ENCODE peak calls at places on chromosomes 3 and 15, in eight cellular contexts. B is tibial artery; N is CD8-positive, alpha-beta memory T cell; A is GM12878; P is naive thymus-derived CD4-positive, alpha-beta T cell; I is cardiac muscle cell; C is mesenchymal stem cell; Q is IMR-90. O is an unnamed sample. For H3K36me3 and H3K4me1, the result is how much of the 10 kb centered on the place peaks cover.

GRCh38 chr3:187291001-187291511 is 481 bp downstream of the MASP1 start:
- DNase-seq in P (no peak), N (no peak), Q (peak), A (no peak), B (no peak), C (peak), I (peak), O (no peak)

GRCh38 chr15:82135645-82136044 is 89.8 kb upstream of the MEX3B start:
- DNase-seq in I (no peak), C (no peak), P (no peak), B (no peak), N (no peak), Q (peak), A (no peak), O (no peak)

GRCh38 chr3:8629151-8630021 is 15.2 kb downstream of the SSUH2 start:
- DNase-seq in P (no peak), A (peak), B (peak), C (peak), Q (peak), N (peak), I (no peak), O (peak)

GRCh38 chr15:64586974-64587373 is 126.6 kb downstream of the ZNF609 start:
- DNase-seq in B (no peak), Q (no peak), N (no peak), I (no peak), P (no peak), C (no peak), A (no peak), O (no peak)

GRCh38 chr3:12663311-12663935 is 494 bp downstream of the RAF1 start:
- DNase-seq in P (peak), Q (no peak), B (peak), C (no peak), A (no peak), I (peak), N (peak), O (no peak)

GRCh38 chr3:195882002-195882441 is 26.3 kb downstream of the TNK2 start:
- DNase-seq in Q (no peak), I (no peak), N (no peak), P (no peak), B (no peak), A (no peak), C (no peak), O (no peak)

GRCh38 chr15:39720721-39721611 is 61.7 kb downstream of the FSIP1 start:
- DNase-seq in B (no peak), P (no peak), I (no peak), Q (peak), C (peak), N (no peak), A (no peak), O (peak)

GRCh38 chr3:163159306-163159705 is 1662.7 kb downstream of the OTOL1 start:
- DNase-seq in Q (no peak), C (no peak), B (no peak), I (no peak), N (no peak), A (no peak), P (no peak), O (no peak)

GRCh38 chr3:136899622-136900158 is 37.7 kb downstream of the NCK1 start:
- DNase-seq in A (no peak), N (no peak), Q (peak), I (no peak), C (peak), B (no peak), P (no peak), O (peak)

GRCh38 chr3:42071720-42072582 is 19.2 kb upstream of the TRAK1 start:
- DNase-seq in A (no peak), P (no peak), C (peak), Q (peak), B (peak), I (peak), N (no peak), O (peak)

GRCh38 chr15:68186671-68187397 is 18.3 kb downstream of the CALML4 start:
- DNase-seq in B (no peak), A (no peak), I (no peak), C (no peak), P (no peak), Q (peak), N (no peak), O (no peak)

GRCh38 chr15:68158046-68158628 is 47.0 kb downstream of the CALML4 start:
- DNase-seq in B (no peak), A (no peak), P (no peak), I (peak), C (peak), N (no peak), Q (peak), O (no peak)

GRCh38 chr15:96335429-96335807 is 4.9 kb downstream of the NR2F2 start:
- DNase-seq in B (no peak), I (no peak), Q (no peak), N (no peak), P (no peak), C (peak), A (no peak), O (no peak)

GRCh38 chr3:117903226-117903625 is 1131.4 kb downstream of the IGSF11 start:
- DNase-seq in P (no peak), C (no peak), N (no peak), I (no peak), Q (peak), A (no peak), B (no peak), O (no peak)

GRCh38 chr3:188489639-188490405 is 335.9 kb downstream of the LPP start:
- DNase-seq in A (no peak), C (peak), B (no peak), P (no peak), I (no peak), Q (peak), N (no peak), O (no peak)

GRCh38 chr15:33975023-33975565 is 6.8 kb downstream of the CHRM5 start:
- DNase-seq in I (no peak), C (no peak), B (no peak), N (no peak), A (no peak), P (no peak), Q (no peak), O (no peak)

GRCh38 chr3:137572931-137573330 is 191.2 kb upstream of the SOX14 start:
- DNase-seq in Q (no peak), P (no peak), N (no peak), B (no peak), I (no peak), C (no peak), A (no peak), O (no peak)

GRCh38 chr15:99467861-99468460 is 97.8 kb upstream of the MEF2A start:
- DNase-seq in B (no peak), I (no peak), P (no peak), N (no peak), A (no peak), C (no peak), Q (peak), O (no peak)

GRCh38 chr3:82274897-82275296 is 513.5 kb upstream of the GBE1 start:
- DNase-seq in P (no peak), A (no peak), N (no peak), B (no peak), C (no peak), Q (no peak), I (no peak), O (no peak)

GRCh38 chr3:55620361-55621025 is 133.4 kb upstream of the WNT5A start:
- DNase-seq in P (no peak), I (no peak), B (no peak), Q (peak), N (no peak), A (peak), C (peak), O (peak)

GRCh38 chr3:53238881-53239280 is 16.9 kb downstream of the TKT start:
- DNase-seq in Q (no peak), N (no peak), B (no peak), A (no peak), I (no peak), C (no peak), P (no peak), O (no peak)

GRCh38 chr3:53242155-53242554 is 13.7 kb downstream of the TKT start:
- DNase-seq in N (no peak), Q (no peak), P (no peak), C (no peak), B (no peak), I (no peak), A (no peak), O (no peak)

GRCh38 chr3:53240989-53241972 is 14.5 kb downstream of the TKT start:
- DNase-seq in P (no peak), N (no peak), B (no peak), Q (no peak), I (no peak), A (no peak), C (no peak), O (no peak)

GRCh38 chr3:53238051-53238850 is 17.6 kb downstream of the TKT start:
- DNase-seq in P (no peak), C (peak), N (no peak), B (no peak), Q (peak), A (no peak), I (no peak), O (no peak)

GRCh38 chr3:53239800-53240199 is 16.0 kb downstream of the TKT start:
- DNase-seq in Q (no peak), P (no peak), B (no peak), A (no peak), C (no peak), I (no peak), N (no peak), O (no peak)
- H3K36me3 ChIP-seq in Q (half or more), P (under half), B (half or more), A (half or more), C (half or more), I (under half), N (under half), O (under half)

GRCh38 chr3:58575986-58576652 is 1.1 kb downstream of the FAM107A start:
- DNase-seq in I (no peak), B (no peak), A (no peak), Q (no peak), C (no peak), P (no peak), N (no peak), O (no peak)

GRCh38 chr3:58578873-58579272 is 1.7 kb upstream of the FAM107A start:
- DNase-seq in B (no peak), P (no peak), I (no peak), Q (no peak), C (no peak), A (no peak), N (no peak), O (no peak)

GRCh38 chr3:58576716-58577115 is 475 bp downstream of the FAM107A start:
- DNase-seq in C (no peak), N (no peak), Q (no peak), I (no peak), P (no peak), A (no peak), B (no peak), O (no peak)

GRCh38 chr3:58574682-58575081 is 2.5 kb downstream of the FAM107A start:
- DNase-seq in N (no peak), A (no peak), B (no peak), P (no peak), Q (no peak), I (no peak), C (no peak), O (no peak)

DNA sequence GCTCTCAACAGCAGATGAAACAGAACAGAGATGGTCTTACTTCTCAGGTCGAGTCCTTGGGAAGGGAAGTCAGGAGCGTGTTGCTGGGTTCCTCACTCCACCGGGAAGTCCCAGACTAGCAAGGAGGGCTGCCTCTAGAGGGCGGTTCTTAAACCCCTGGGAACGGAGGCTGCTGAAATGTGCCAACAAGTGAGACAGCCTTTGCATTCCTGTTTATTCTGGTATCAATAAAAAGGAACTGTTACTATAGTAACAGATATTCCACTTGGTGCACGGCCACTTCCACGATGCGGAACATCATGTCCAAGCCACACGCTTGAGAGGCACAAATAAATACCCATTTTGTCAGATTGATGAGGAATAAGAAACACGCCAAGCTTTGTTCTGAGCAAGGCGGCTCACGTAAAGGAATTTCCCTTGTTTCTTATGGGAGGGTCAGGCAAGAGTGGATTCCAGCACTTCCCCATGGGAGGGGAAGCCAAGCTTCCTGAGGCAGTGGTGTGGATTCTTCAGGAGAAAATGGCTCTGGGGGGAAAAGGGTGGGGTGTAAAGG is at the start of gene FAM107A:
- DNase-seq in B (peak), C (no peak), Q (peak), I (no peak), N (no peak), A (no peak), P (no peak), O (no peak)
- H3K4me1 ChIP-seq in B (under half), C (under half), Q (under half), I (under half), N (under half), A (under half), P (under half), O (under half)

DNA sequence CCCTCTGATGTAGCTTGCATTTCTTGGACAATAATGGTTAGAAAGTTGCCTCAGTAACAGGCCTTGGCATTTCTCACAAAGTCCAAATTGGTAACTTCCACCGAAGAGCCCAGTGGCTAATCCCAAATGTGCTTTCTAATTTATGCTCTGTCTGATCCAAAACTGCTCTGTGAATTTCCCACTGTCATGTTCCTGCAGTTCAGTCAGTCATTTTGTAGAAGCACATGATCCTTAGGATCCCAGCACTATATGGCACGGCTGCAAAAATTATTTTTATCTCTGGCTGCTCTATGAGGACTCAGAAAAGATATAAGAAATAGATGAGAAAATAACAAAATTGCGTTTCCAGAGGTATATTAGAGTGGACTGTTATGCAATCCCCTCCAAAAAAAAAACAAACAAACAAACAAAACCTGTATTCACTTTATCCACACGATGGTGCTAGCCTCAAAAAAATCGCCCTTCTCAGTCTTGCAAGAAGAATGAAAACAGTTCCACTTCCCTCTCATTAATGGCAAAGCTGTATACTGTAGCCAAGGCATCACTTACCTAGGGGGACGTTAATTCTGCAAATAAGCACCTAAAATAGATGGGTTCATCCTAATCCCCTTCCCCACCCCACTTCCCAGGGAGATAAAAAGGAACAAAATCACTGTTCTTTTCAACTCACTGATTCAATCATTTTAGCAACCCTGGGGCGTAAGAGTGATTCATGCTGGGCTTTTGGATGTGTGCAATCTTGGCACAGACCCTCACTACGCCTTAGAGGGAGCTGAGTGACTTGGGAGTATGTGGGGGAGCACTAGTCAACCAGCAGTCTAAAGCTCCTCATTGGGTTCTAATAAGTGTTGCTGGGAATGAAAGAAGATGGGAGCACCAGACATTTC is 61.3 kb downstream of the TMCO5A start:
- DNase-seq in C (peak), P (no peak), I (peak), A (peak), N (no peak), B (no peak), Q (peak), O (peak)
- H3K4me3 ChIP-seq in C (peak), P (no peak), I (no peak), A (no peak), N (no peak), B (no peak), Q (no peak), O (no peak)

GRCh38 chr15:74626752-74627692 is 11.4 kb downstream of the CLK3 start:
- DNase-seq in N (no peak), A (peak), C (no peak), Q (no peak), I (no peak), P (no peak), B (no peak), O (no peak)
- H3K36me3 ChIP-seq in N (half or more), A (half or more), C (half or more), Q (half or more), I (half or more), P (under half), B (half or more), O (under half)

DNA sequence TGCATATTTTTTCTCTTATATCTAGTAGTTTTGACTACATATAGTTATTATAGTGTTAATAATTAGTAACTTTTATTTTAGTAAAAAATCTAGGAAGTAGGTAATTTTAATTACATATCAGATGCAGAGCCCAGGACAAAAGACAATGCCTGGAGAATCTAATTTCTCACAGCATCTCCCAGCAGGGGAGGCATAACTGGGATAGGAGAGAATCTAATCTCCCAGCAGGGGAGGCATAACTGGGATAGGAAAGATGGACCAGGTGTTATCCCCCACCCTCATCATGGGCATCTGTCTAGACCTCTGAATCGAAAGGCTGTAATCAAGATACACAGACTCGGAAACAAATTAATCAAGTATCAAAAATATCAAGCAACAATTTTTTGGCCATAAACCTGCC is 58.2 kb downstream of the OSTN start:
- DNase-seq in I (no peak), A (no peak), C (no peak), B (no peak), N (no peak), P (no peak), Q (no peak), O (no peak)
- H3K4me1 ChIP-seq in I (under half), A (under half), C (under half), B (under half), N (under half), P (under half), Q (under half), O (under half)

GRCh38 chr3:131704084-131704483 is 201.3 kb upstream of the MRPL3 start:
- DNase-seq in I (no peak), A (no peak), C (no peak), B (no peak), Q (no peak), N (no peak), P (no peak), O (no peak)

GRCh38 chr3:131705558-131706051 is 202.8 kb upstream of the MRPL3 start:
- DNase-seq in A (no peak), Q (no peak), I (no peak), N (no peak), B (no peak), P (no peak), C (no peak), O (no peak)

GRCh38 chr3:131708216-131708615 is 205.4 kb upstream of the MRPL3 start:
- DNase-seq in N (no peak), P (no peak), C (no peak), B (no peak), Q (no peak), A (no peak), I (no peak), O (no peak)

GRCh38 chr3:131702156-131702555 is 199.4 kb upstream of the MRPL3 start:
- DNase-seq in I (no peak), B (no peak), A (no peak), P (no peak), N (no peak), C (no peak), Q (no peak), O (no peak)

DNA sequence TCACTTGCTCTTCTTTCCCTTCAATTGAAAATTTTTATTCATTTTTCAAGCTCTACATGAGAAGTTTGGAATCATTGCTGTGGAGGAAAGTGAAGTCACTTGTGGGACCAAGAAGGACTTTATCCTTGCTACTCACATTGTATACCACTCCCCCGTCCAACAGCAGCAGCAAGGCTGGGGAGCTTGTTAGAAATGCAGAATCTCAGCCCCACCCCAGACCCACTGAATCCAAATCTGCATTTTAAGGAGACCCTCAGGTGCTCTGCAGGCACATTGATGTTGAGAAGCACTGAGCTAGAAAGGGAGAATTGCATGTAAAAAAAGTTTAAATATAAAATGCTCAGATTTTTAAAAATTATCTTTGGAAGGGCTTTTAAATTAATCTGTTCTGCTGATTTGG is 202.3 kb upstream of the MRPL3 start:
- DNase-seq in P (no peak), N (no peak), C (no peak), B (no peak), Q (no peak), A (no peak), I (no peak), O (no peak)
- H3K4me3 ChIP-seq in P (no peak), N (no peak), C (no peak), B (no peak), Q (no peak), A (no peak), I (no peak), O (no peak)

O was measured in Caco-2.